ENCODE peak calls at places on chromosomes 2 and 18, in seven cellular contexts. W is D341Med; B is activated T-helper 2 cell treated with anti-CD3 and anti-CD28 coated beads, Interferon-gamma antibody, Interleukin-2, Interleukin-4, amounts not matched to agents 10 μg/mL and 5 μg/mL and 100 μg/mL, durations not matched to agents 14 hours and 24 hours and 36 hours; A is stimulated activated CD8-positive, alpha-beta memory T cell treated with anti-CD3 and anti-CD28 coated beads, Interleukin-15, amount 100 ng/mL, for 24 hours; K is M059J; S is Peyer's patch; P is aorta. D is an unnamed sample.

GRCh38 chr18:79404567-79404910 is 8.8 kb downstream of the NFATC1 start:
- DNase-seq in W (no peak), B (no peak), A (no peak), K (no peak), S (peak), P (peak), D (peak)

GRCh38 chr18:79717555-79718074 is 38.0 kb downstream of the CTDP1 start:
- DNase-seq in W (no peak), B (no peak), A (no peak), K (no peak), S (no peak), P (no peak), D (no peak)

GRCh38 chr18:48827321-48828200 is 123.2 kb downstream of the SMAD7 start:
- DNase-seq in W (peak), B (no peak), A (no peak), K (peak), S (peak), P (peak), D (no peak)

GRCh38 chr2:240935101-240935876 is 29.2 kb downstream of the CROCC2 start:
- DNase-seq in W (no peak), B (no peak), A (no peak), K (no peak), S (no peak), P (no peak), D (peak)

GRCh38 chr18:10020176-10020575 is 106.4 kb downstream of the VAPA start:
- DNase-seq in W (no peak), B (no peak), A (no peak), K (no peak), S (no peak), P (no peak), D (no peak)

GRCh38 chr2:19843992-19844515 is 57.7 kb downstream of the TTC32 start:
- DNase-seq in W (no peak), B (no peak), A (no peak), K (no peak), S (no peak), P (no peak), D (no peak)

GRCh38 chr2:215793747-215794595 is 219.4 kb downstream of the MREG start:
- DNase-seq in W (no peak), B (no peak), A (no peak), K (peak), S (no peak), P (peak), D (no peak)

GRCh38 chr18:70499218-70499691 is 210.4 kb downstream of the SOCS6 start:
- DNase-seq in W (peak), B (no peak), A (no peak), K (peak), S (peak), P (no peak), D (no peak)

GRCh38 chr18:74380916-74381315 is 65.3 kb downstream of the C18orf63 start:
- DNase-seq in W (no peak), B (no peak), A (no peak), K (no peak), S (no peak), P (no peak), D (no peak)

GRCh38 chr18:21663615-21664014 is 41.0 kb downstream of the ABHD3 start:
- DNase-seq in W (no peak), B (no peak), A (no peak), K (no peak), S (no peak), P (no peak), D (no peak)

GRCh38 chr2:191385416-191386160 is 140.4 kb downstream of the MYO1B start:
- DNase-seq in W (no peak), B (no peak), A (no peak), K (peak), S (no peak), P (no peak), D (no peak)

GRCh38 chr18:421236-422155 is 79.0 kb downstream of the COLEC12 start:
- DNase-seq in W (no peak), B (no peak), A (no peak), K (peak), S (no peak), P (no peak), D (no peak)

GRCh38 chr2:69777778-69778089 is 35.8 kb downstream of the ANXA4 start:
- DNase-seq in W (no peak), B (no peak), A (no peak), K (no peak), S (no peak), P (no peak), D (no peak)

GRCh38 chr2:118227698-118228508 is 139.6 kb downstream of the INSIG2 start:
- DNase-seq in W (no peak), B (no peak), A (no peak), K (no peak), S (no peak), P (no peak), D (no peak)

GRCh38 chr2:86017901-86018896 is 87.5 kb downstream of the POLR1A start:
- DNase-seq in W (no peak), B (no peak), A (no peak), K (peak), S (no peak), P (peak), D (no peak)

GRCh38 chr2:216023055-216023648 is 9.8 kb upstream of the MREG start:
- DNase-seq in W (peak), B (no peak), A (no peak), K (peak), S (peak), P (no peak), D (no peak)

GRCh38 chr18:7789853-7790552 is 222.9 kb downstream of the PTPRM start:
- DNase-seq in W (peak), B (no peak), A (no peak), K (peak), S (no peak), P (no peak), D (no peak)

GRCh38 chr18:76524900-76525698 is 30.1 kb upstream of the ZNF516 start:
- DNase-seq in W (no peak), B (no peak), A (no peak), K (peak), S (no peak), P (no peak), D (no peak)

GRCh38 chr2:239634769-239635168 is 233.9 kb upstream of the HDAC4 start:
- DNase-seq in W (no peak), B (no peak), A (no peak), K (no peak), S (no peak), P (no peak), D (no peak)

GRCh38 chr2:96369186-96369585 is 33.6 kb downstream of the NCAPH start:
- DNase-seq in W (no peak), B (no peak), A (no peak), K (no peak), S (no peak), P (no peak), D (no peak)

GRCh38 chr2:241272722-241273551 is 42.5 kb downstream of the HDLBP start:
- DNase-seq in W (peak), B (peak), A (peak), K (peak), S (no peak), P (peak), D (peak)

GRCh38 chr18:25686960-25687520 is 335.1 kb upstream of the ZNF521 start:
- DNase-seq in W (no peak), B (no peak), A (no peak), K (peak), S (no peak), P (no peak), D (no peak)

GRCh38 chr18:45285251-45285650 is 330.0 kb upstream of the SLC14A2 start:
- DNase-seq in W (no peak), B (no peak), A (no peak), K (no peak), S (no peak), P (no peak), D (no peak)

GRCh38 chr2:15306706-15307105 is 254.4 kb downstream of the NBAS start:
- DNase-seq in W (no peak), B (no peak), A (no peak), K (no peak), S (no peak), P (no peak), D (no peak)

GRCh38 chr2:39512434-39512935 is 75.4 kb upstream of the MAP4K3 start:
- DNase-seq in W (no peak), B (no peak), A (no peak), K (peak), S (no peak), P (no peak), D (no peak)

GRCh38 chr2:75728614-75729419 is 18.1 kb upstream of the GCFC2 start:
- DNase-seq in W (no peak), B (no peak), A (no peak), K (no peak), S (no peak), P (no peak), D (no peak)

GRCh38 chr2:98253461-98254073 is 92.7 kb upstream of the CNGA3 start:
- DNase-seq in W (no peak), B (no peak), A (no peak), K (no peak), S (no peak), P (no peak), D (no peak)

GRCh38 chr2:152465541-152465940 is 130.6 kb downstream of the FMNL2 start:
- DNase-seq in W (peak), B (no peak), A (no peak), K (peak), S (no peak), P (no peak), D (no peak)

GRCh38 chr2:199160081-199160480 is 297.7 kb downstream of the SATB2 start:
- DNase-seq in W (no peak), B (no peak), A (no peak), K (peak), S (no peak), P (no peak), D (no peak)

GRCh38 chr2:205187731-205188130 is 494.6 kb upstream of the NRP2 start:
- DNase-seq in W (no peak), B (no peak), A (no peak), K (no peak), S (no peak), P (no peak), D (no peak)

GRCh38 chr2:213443952-213444351 is 159.7 kb downstream of the SPAG16 start:
- DNase-seq in W (no peak), B (no peak), A (no peak), K (no peak), S (no peak), P (no peak), D (no peak)

GRCh38 chr18:31039426-31039825 is 3.1 kb downstream of the DSC3 start:
- DNase-seq in W (no peak), B (no peak), A (no peak), K (no peak), S (no peak), P (no peak), D (no peak)

GRCh38 chr2:73823916-73824523 is 4.7 kb upstream of the STAMBP start:
- DNase-seq in W (no peak), B (no peak), A (no peak), K (peak), S (no peak), P (no peak), D (no peak)

GRCh38 chr2:1809726-1810125 is 65.4 kb upstream of the PXDN start:
- DNase-seq in W (no peak), B (no peak), A (no peak), K (no peak), S (no peak), P (no peak), D (no peak)

GRCh38 chr2:36338827-36339145 is 16.8 kb upstream of the CRIM1 start:
- DNase-seq in W (no peak), B (no peak), A (no peak), K (peak), S (no peak), P (no peak), D (no peak)